ENCODE peak calls at places on chromosomes 2 and 18, in four cellular contexts. N is fibroblast of villous mesenchyme; M is activated CD8-positive, alpha-beta T cell treated with anti-CD3 and anti-CD28 coated beads for 36 hours; R is A549. H is an unnamed sample.

GRCh38 chr2:75190271-75190990 is 8.9 kb downstream of the TACR1 start:
- DNase-seq in N (no peak), M (no peak), R (no peak), H (no peak)

GRCh38 chr2:182655750-182656149 is 60.3 kb upstream of the DNAJC10 start:
- DNase-seq in R (no peak), N (no peak), M (no peak), H (no peak)

GRCh38 chr2:175880-176800 is 87.7 kb downstream of the SH3YL1 start:
- DNase-seq in N (peak), R (no peak), M (peak), H (no peak)

GRCh38 chr2:150076281-150076680 is 411.2 kb downstream of the RND3 start:
- DNase-seq in N (peak), R (peak), M (no peak), H (no peak)

GRCh38 chr2:168494190-168494711 is 38.2 kb downstream of the CERS6 start:
- DNase-seq in M (peak), R (peak), N (no peak), H (no peak)

GRCh38 chr2:62966995-62967394 is 83.6 kb upstream of the OTX1 start:
- DNase-seq in M (no peak), R (no peak), N (no peak), H (no peak)

GRCh38 chr2:201057089-201057499 is 14.4 kb downstream of the HYCC2 start:
- DNase-seq in M (no peak), N (peak), R (no peak), H (no peak)

GRCh38 chr18:44543387-44543786 is 137.3 kb upstream of the SETBP1 start:
- DNase-seq in M (no peak), R (no peak), N (no peak), H (no peak)

GRCh38 chr18:58350526-58350925 is 278.4 kb downstream of the ALPK2 start:
- DNase-seq in N (no peak), M (no peak), R (no peak), H (no peak)

GRCh38 chr2:33459745-33460144 is 16.7 kb upstream of the RASGRP3 start:
- DNase-seq in N (no peak), R (no peak), M (no peak), H (no peak)

GRCh38 chr2:237222178-237222577 is 136.5 kb downstream of the COPS8 start:
- DNase-seq in R (no peak), N (peak), M (no peak), H (no peak)

GRCh38 chr18:69580107-69580506 is 179.4 kb downstream of the DOK6 start:
- DNase-seq in R (peak), N (peak), M (peak), H (peak)

GRCh38 chr18:23643815-23644214 is 18.9 kb downstream of the ANKRD29 start:
- DNase-seq in N (no peak), M (no peak), R (no peak), H (no peak)

GRCh38 chr18:80175451-80176235 is 66.6 kb downstream of the ADNP2 start:
- DNase-seq in M (peak), N (no peak), R (no peak), H (no peak)

GRCh38 chr2:10659898-10660568 is 29.7 kb downstream of the NOL10 start:
- DNase-seq in M (peak), R (peak), N (peak), H (no peak)

GRCh38 chr2:238866656-238867277 is 18.9 kb downstream of the TWIST2 start:
- DNase-seq in N (no peak), M (no peak), R (no peak), H (no peak)

GRCh38 chr2:128727914-128728313 is 409.2 kb upstream of the HS6ST1 start:
- DNase-seq in N (peak), M (no peak), R (no peak), H (no peak)

GRCh38 chr2:219243291-219243761 is 1.9 kb downstream of the GLB1L start:
- DNase-seq in M (no peak), R (no peak), N (peak), H (no peak)

GRCh38 chr2:171703574-171704347 is 16.5 kb downstream of the DYNC1I2 start:
- DNase-seq in N (peak), R (peak), M (no peak), H (peak)

GRCh38 chr2:184031402-184032147 is 566.8 kb upstream of the ZNF804A start:
- DNase-seq in M (no peak), R (no peak), N (no peak), H (no peak)

GRCh38 chr18:3510896-3511295 is 60.9 kb downstream of the TGIF1 start:
- DNase-seq in N (no peak), R (no peak), M (no peak), H (no peak)

GRCh38 chr18:5488844-5489243 is 55.0 kb downstream of the EPB41L3 start:
- DNase-seq in R (no peak), M (no peak), N (no peak), H (no peak)

GRCh38 chr18:55031164-55031563 is 71.9 kb upstream of the CCDC68 start:
- DNase-seq in M (no peak), N (no peak), R (no peak), H (no peak)

GRCh38 chr2:236169741-236170654 is 1.8 kb upstream of the GBX2 start:
- DNase-seq in R (no peak), M (no peak), N (no peak), H (peak)

GRCh38 chr2:43356774-43357173 is 130.4 kb upstream of the ZFP36L2 start:
- DNase-seq in R (no peak), M (no peak), N (peak), H (no peak)

GRCh38 chr2:191947235-191947634 is 100.3 kb upstream of the CAVIN2 start:
- DNase-seq in N (no peak), M (peak), R (no peak), H (no peak)
- TF ChIP-seq CTCF in N (no peak), M (no peak), R (no peak), H (no peak)

DNA sequence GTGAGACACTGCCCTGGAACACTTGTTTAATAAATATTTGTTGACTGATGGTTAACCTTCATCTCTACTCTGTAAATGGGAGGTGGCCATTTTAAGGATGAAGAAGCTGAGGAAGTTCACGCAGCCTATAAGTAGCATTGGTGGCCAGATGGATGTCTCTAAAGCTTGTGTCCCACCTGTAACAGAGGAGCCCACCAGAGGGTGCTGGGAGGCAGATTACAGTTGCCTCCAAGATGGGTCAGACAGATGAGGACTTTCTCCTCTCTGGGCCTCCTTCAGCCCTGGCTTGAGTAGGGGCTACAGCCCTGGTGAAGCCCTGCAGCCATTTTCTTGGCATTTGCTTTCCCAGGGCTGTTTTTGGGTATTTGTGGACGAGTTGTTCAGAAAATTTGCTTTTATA is 45.0 kb upstream of the MCFD2 start:
- DNase-seq in M (peak), R (no peak), N (no peak), H (no peak)
- TF ChIP-seq CTCF in M (no peak), R (no peak), N (no peak), H (no peak)

GRCh38 chr2:30197570-30197969 is 33.8 kb upstream of the LBH start:
- DNase-seq in R (no peak), N (no peak), M (peak), H (no peak)
- TF ChIP-seq CTCF in R (no peak), N (no peak), M (no peak), H (no peak)

GRCh38 chr2:7097353-7097895 is 180.2 kb downstream of the RNF144A start:
- DNase-seq in N (peak), R (peak), M (peak), H (peak)
- TF ChIP-seq CTCF in N (peak), R (peak), M (peak), H (peak)

DNA sequence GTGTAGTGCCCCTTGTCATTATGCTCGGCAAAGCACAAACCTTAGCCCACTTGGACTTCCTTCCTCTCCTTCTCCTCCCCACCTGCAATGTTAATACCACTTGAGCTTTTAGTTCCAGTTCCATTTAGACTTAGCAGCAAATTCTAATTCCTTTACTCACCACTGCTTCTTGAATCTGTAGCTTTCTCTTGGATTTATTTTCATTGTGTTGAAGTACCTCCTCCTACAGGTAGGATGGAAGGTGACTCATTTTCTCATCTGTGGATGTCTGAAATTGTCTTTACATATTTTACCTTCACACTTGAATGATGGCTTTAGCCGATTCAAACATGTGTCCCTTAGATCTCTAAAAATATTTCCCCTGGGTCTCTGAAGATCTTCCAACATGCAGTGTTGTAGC is 32.8 kb upstream of the BIN1 start:
- DNase-seq in N (no peak), R (no peak), M (no peak), H (no peak)
- TF ChIP-seq CTCF in N (no peak), R (no peak), M (no peak), H (no peak)

GRCh38 chr2:203909192-203909945 is 27.2 kb upstream of the ICOS start:
- DNase-seq in R (peak), M (peak), N (peak), H (peak)

GRCh38 chr2:203909946-203910476 is 26.6 kb upstream of the ICOS start:
- DNase-seq in N (no peak), M (no peak), R (no peak), H (no peak)

GRCh38 chr2:203904022-203904421 is 32.5 kb upstream of the ICOS start:
- DNase-seq in N (no peak), M (no peak), R (no peak), H (no peak)

GRCh38 chr2:203908344-203909185 is 28.0 kb upstream of the ICOS start:
- DNase-seq in N (no peak), R (no peak), M (no peak), H (no peak)

GRCh38 chr2:203905661-203906060 is 30.9 kb upstream of the ICOS start:
- DNase-seq in R (no peak), M (no peak), N (no peak), H (no peak)
- TF ChIP-seq CTCF in R (no peak), M (no peak), N (no peak), H (no peak)

GRCh38 chr2:114001936-114002335 is 112.0 kb downstream of the ACTR3 start:
- DNase-seq in M (no peak), N (no peak), R (no peak), H (no peak)

GRCh38 chr2:114001152-114001551 is 111.3 kb downstream of the ACTR3 start:
- DNase-seq in M (no peak), N (no peak), R (no peak), H (no peak)

GRCh38 chr2:113992090-113992489 is 102.2 kb downstream of the ACTR3 start:
- DNase-seq in N (no peak), R (no peak), M (no peak), H (no peak)

GRCh38 chr2:113996826-113997599 is 107.1 kb downstream of the ACTR3 start:
- DNase-seq in R (no peak), M (no peak), N (no peak), H (no peak)
- TF ChIP-seq CTCF in R (no peak), M (no peak), N (no peak), H (no peak)